ENCODE peak calls at places on chromosomes 6 and 20, in seven cellular contexts. One of them, this sample, is unnamed.

GRCh38 chr20:10619427-10619826 is 54.4 kb downstream of the JAG1 start:
- DNase-seq in ureter: no peak
- DNase-seq in stimulated activated CD4-positive, alpha-beta T cell treated with anti-CD3 and anti-CD28 coated beads, Interleukin-4, amount 100 ng/mL, for 24 hours: no peak
- DNase-seq in substantia nigra: no peak
- DNase-seq in anterior cingulate cortex: no peak
- DNase-seq in Karpas-422: no peak
- DNase-seq in T-helper 9 cell: no peak
- DNase-seq in this sample: no peak

GRCh38 chr6:13461805-13462204 is 25.6 kb downstream of the GFOD1 start:
- DNase-seq in anterior cingulate cortex: no peak
- DNase-seq in Karpas-422: no peak
- DNase-seq in ureter: no peak
- DNase-seq in substantia nigra: no peak
- DNase-seq in T-helper 9 cell: no peak
- DNase-seq in stimulated activated CD4-positive, alpha-beta T cell treated with anti-CD3 and anti-CD28 coated beads, Interleukin-4, amount 100 ng/mL, for 24 hours: no peak
- DNase-seq in this sample: no peak

GRCh38 chr6:68778356-68779020 is 143.4 kb downstream of the ADGRB3 start:
- DNase-seq in Karpas-422: peak
- DNase-seq in stimulated activated CD4-positive, alpha-beta T cell treated with anti-CD3 and anti-CD28 coated beads, Interleukin-4, amount 100 ng/mL, for 24 hours: no peak
- DNase-seq in ureter: no peak
- DNase-seq in T-helper 9 cell: no peak
- DNase-seq in substantia nigra: peak
- DNase-seq in anterior cingulate cortex: no peak
- DNase-seq in this sample: peak

GRCh38 chr6:34465551-34466241 is at the start of gene PACSIN1:
- DNase-seq in substantia nigra: no peak
- DNase-seq in anterior cingulate cortex: peak
- DNase-seq in Karpas-422: no peak
- DNase-seq in stimulated activated CD4-positive, alpha-beta T cell treated with anti-CD3 and anti-CD28 coated beads, Interleukin-4, amount 100 ng/mL, for 24 hours: no peak
- DNase-seq in ureter: no peak
- DNase-seq in T-helper 9 cell: no peak
- DNase-seq in this sample: peak

GRCh38 chr6:25436760-25437159 is 157.6 kb downstream of the CARMIL1 start:
- DNase-seq in substantia nigra: no peak
- DNase-seq in stimulated activated CD4-positive, alpha-beta T cell treated with anti-CD3 and anti-CD28 coated beads, Interleukin-4, amount 100 ng/mL, for 24 hours: no peak
- DNase-seq in anterior cingulate cortex: no peak
- DNase-seq in T-helper 9 cell: no peak
- DNase-seq in Karpas-422: no peak
- DNase-seq in ureter: no peak
- DNase-seq in this sample: no peak

GRCh38 chr20:6698056-6698455 is 69.4 kb upstream of the BMP2 start:
- DNase-seq in substantia nigra: no peak
- DNase-seq in T-helper 9 cell: no peak
- DNase-seq in ureter: no peak
- DNase-seq in Karpas-422: no peak
- DNase-seq in stimulated activated CD4-positive, alpha-beta T cell treated with anti-CD3 and anti-CD28 coated beads, Interleukin-4, amount 100 ng/mL, for 24 hours: no peak
- DNase-seq in anterior cingulate cortex: no peak
- DNase-seq in this sample: no peak

GRCh38 chr6:33822575-33823395 is 19.0 kb upstream of the MLN start:
- DNase-seq in anterior cingulate cortex: no peak
- DNase-seq in T-helper 9 cell: no peak
- DNase-seq in Karpas-422: peak
- DNase-seq in stimulated activated CD4-positive, alpha-beta T cell treated with anti-CD3 and anti-CD28 coated beads, Interleukin-4, amount 100 ng/mL, for 24 hours: no peak
- DNase-seq in substantia nigra: no peak
- DNase-seq in ureter: no peak
- DNase-seq in this sample: peak

GRCh38 chr6:44269921-44270525 is at the start of gene TMEM151B:
- DNase-seq in Karpas-422: peak
- DNase-seq in substantia nigra: no peak
- DNase-seq in stimulated activated CD4-positive, alpha-beta T cell treated with anti-CD3 and anti-CD28 coated beads, Interleukin-4, amount 100 ng/mL, for 24 hours: no peak
- DNase-seq in ureter: no peak
- DNase-seq in T-helper 9 cell: peak
- DNase-seq in anterior cingulate cortex: no peak
- DNase-seq in this sample: no peak

GRCh38 chr6:8080338-8081151 is 16.4 kb upstream of the BLOC1S5 start:
- DNase-seq in anterior cingulate cortex: no peak
- DNase-seq in T-helper 9 cell: no peak
- DNase-seq in Karpas-422: no peak
- DNase-seq in ureter: no peak
- DNase-seq in substantia nigra: no peak
- DNase-seq in stimulated activated CD4-positive, alpha-beta T cell treated with anti-CD3 and anti-CD28 coated beads, Interleukin-4, amount 100 ng/mL, for 24 hours: no peak
- DNase-seq in this sample: no peak

GRCh38 chr20:4722571-4722970 is 862 bp downstream of the PRND start:
- DNase-seq in substantia nigra: no peak
- DNase-seq in T-helper 9 cell: no peak
- DNase-seq in Karpas-422: no peak
- DNase-seq in stimulated activated CD4-positive, alpha-beta T cell treated with anti-CD3 and anti-CD28 coated beads, Interleukin-4, amount 100 ng/mL, for 24 hours: no peak
- DNase-seq in anterior cingulate cortex: no peak
- DNase-seq in ureter: no peak
- DNase-seq in this sample: no peak

GRCh38 chr6:11584264-11584663 is 46.7 kb downstream of the TMEM170B start:
- DNase-seq in anterior cingulate cortex: no peak
- DNase-seq in Karpas-422: no peak
- DNase-seq in stimulated activated CD4-positive, alpha-beta T cell treated with anti-CD3 and anti-CD28 coated beads, Interleukin-4, amount 100 ng/mL, for 24 hours: no peak
- DNase-seq in T-helper 9 cell: no peak
- DNase-seq in substantia nigra: no peak
- DNase-seq in ureter: no peak
- DNase-seq in this sample: no peak

GRCh38 chr20:2507875-2508630 is 662 bp downstream of the ZNF343 start:
- DNase-seq in substantia nigra: no peak
- DNase-seq in ureter: no peak
- DNase-seq in T-helper 9 cell: no peak
- DNase-seq in anterior cingulate cortex: no peak
- DNase-seq in stimulated activated CD4-positive, alpha-beta T cell treated with anti-CD3 and anti-CD28 coated beads, Interleukin-4, amount 100 ng/mL, for 24 hours: no peak
- DNase-seq in Karpas-422: peak
- DNase-seq in this sample: peak

GRCh38 chr20:36399147-36399968 is 93.2 kb downstream of the DLGAP4 start:
- DNase-seq in anterior cingulate cortex: no peak
- DNase-seq in stimulated activated CD4-positive, alpha-beta T cell treated with anti-CD3 and anti-CD28 coated beads, Interleukin-4, amount 100 ng/mL, for 24 hours: peak
- DNase-seq in T-helper 9 cell: peak
- DNase-seq in ureter: no peak
- DNase-seq in Karpas-422: peak
- DNase-seq in substantia nigra: peak
- DNase-seq in this sample: peak

GRCh38 chr6:125918681-125919566 is 37.6 kb upstream of the HINT3 start:
- DNase-seq in stimulated activated CD4-positive, alpha-beta T cell treated with anti-CD3 and anti-CD28 coated beads, Interleukin-4, amount 100 ng/mL, for 24 hours: peak
- DNase-seq in Karpas-422: peak
- DNase-seq in substantia nigra: no peak
- DNase-seq in ureter: no peak
- DNase-seq in anterior cingulate cortex: no peak
- DNase-seq in T-helper 9 cell: no peak
- DNase-seq in this sample: no peak

GRCh38 chr6:15897063-15897934 is 231.6 kb upstream of the MYLIP start:
- DNase-seq in ureter: no peak
- DNase-seq in substantia nigra: no peak
- DNase-seq in Karpas-422: no peak
- DNase-seq in T-helper 9 cell: no peak
- DNase-seq in anterior cingulate cortex: no peak
- DNase-seq in stimulated activated CD4-positive, alpha-beta T cell treated with anti-CD3 and anti-CD28 coated beads, Interleukin-4, amount 100 ng/mL, for 24 hours: no peak
- DNase-seq in this sample: no peak

GRCh38 chr6:26187981-26188635 is 100.9 kb downstream of the HFE start:
- DNase-seq in T-helper 9 cell: no peak
- DNase-seq in ureter: peak
- DNase-seq in stimulated activated CD4-positive, alpha-beta T cell treated with anti-CD3 and anti-CD28 coated beads, Interleukin-4, amount 100 ng/mL, for 24 hours: peak
- DNase-seq in substantia nigra: no peak
- DNase-seq in Karpas-422: no peak
- DNase-seq in anterior cingulate cortex: no peak
- DNase-seq in this sample: peak

GRCh38 chr6:10837692-10837996 is 695 bp downstream of the MAK start:
- DNase-seq in T-helper 9 cell: no peak
- DNase-seq in stimulated activated CD4-positive, alpha-beta T cell treated with anti-CD3 and anti-CD28 coated beads, Interleukin-4, amount 100 ng/mL, for 24 hours: no peak
- DNase-seq in Karpas-422: no peak
- DNase-seq in substantia nigra: no peak
- DNase-seq in ureter: no peak
- DNase-seq in anterior cingulate cortex: no peak
- DNase-seq in this sample: no peak

GRCh38 chr20:1761116-1761515 is 103.5 kb upstream of the SIRPG start:
- DNase-seq in substantia nigra: no peak
- DNase-seq in ureter: no peak
- DNase-seq in anterior cingulate cortex: no peak
- DNase-seq in stimulated activated CD4-positive, alpha-beta T cell treated with anti-CD3 and anti-CD28 coated beads, Interleukin-4, amount 100 ng/mL, for 24 hours: no peak
- DNase-seq in T-helper 9 cell: no peak
- DNase-seq in Karpas-422: no peak
- DNase-seq in this sample: no peak

GRCh38 chr6:152313542-152314482 is 323.4 kb downstream of the SYNE1 start:
- DNase-seq in ureter: no peak
- DNase-seq in anterior cingulate cortex: no peak
- DNase-seq in substantia nigra: no peak
- DNase-seq in T-helper 9 cell: no peak
- DNase-seq in stimulated activated CD4-positive, alpha-beta T cell treated with anti-CD3 and anti-CD28 coated beads, Interleukin-4, amount 100 ng/mL, for 24 hours: no peak
- DNase-seq in Karpas-422: no peak
- DNase-seq in this sample: no peak